ENCODE peak calls at places on chromosomes 6 and 20, in six cellular contexts. J is stomach; F is CD8-positive, alpha-beta memory T cell; P is suprapubic skin; X is pancreas; V is Caco-2. D is an unnamed sample.

GRCh38 chr20:8132632-8133587 is 844 bp downstream of the PLCB1 start:
- DNase-seq in J (peak; percentile 46), F (peak; percentile 53), P (peak; percentile 75), X (peak; percentile 68), V (no peak), D (peak; percentile 42)

GRCh38 chr6:90401933-90402830 is 105.5 kb upstream of the BACH2 start:
- DNase-seq in J (no peak), F (peak; percentile 67), P (no peak), X (no peak), V (no peak), D (no peak)

GRCh38 chr6:107561325-107561724 is 71.4 kb downstream of the SOBP start:
- DNase-seq in J (no peak), F (no peak), P (no peak), X (no peak), V (no peak), D (no peak)

GRCh38 chr6:106626485-106626884 is 2.8 kb downstream of the RTN4IP1 start:
- DNase-seq in J (no peak), F (no peak), P (no peak), X (no peak), V (no peak), D (no peak)

GRCh38 chr6:26198626-26199056 is 111.4 kb downstream of the HFE start:
- DNase-seq in J (no peak), F (no peak), P (no peak), X (no peak), V (no peak), D (no peak)

GRCh38 chr20:40218296-40218955 is 470.6 kb downstream of the MAFB start:
- DNase-seq in J (no peak), F (no peak), P (no peak), X (no peak), V (no peak), D (no peak)

GRCh38 chr6:33949877-33950831 is 146.4 kb upstream of the MLN start:
- DNase-seq in J (no peak), F (no peak), P (no peak), X (no peak), V (no peak), D (no peak)

GRCh38 chr6:37021356-37022129 is 16.1 kb downstream of the FGD2 start:
- DNase-seq in J (no peak), F (peak; percentile 74), P (peak; percentile 41), X (no peak), V (no peak), D (no peak)

GRCh38 chr6:77561768-77562314 is 91.0 kb upstream of the MEI4 start:
- DNase-seq in J (no peak), F (no peak), P (no peak), X (no peak), V (no peak), D (no peak)

GRCh38 chr6:43699564-43700186 is 12.1 kb upstream of the MRPS18A start:
- DNase-seq in J (peak; percentile 74), F (no peak), P (no peak), X (no peak), V (no peak), D (no peak)
- H3K4me1 ChIP-seq in J (peaks cover 85% of the 10 kb centered on the region), F (no peaks in the 10 kb centered on the region), P (peaks cover 39% of the 10 kb centered on the region), X (peaks cover 22% of the 10 kb centered on the region), V (peaks cover 34% of the 10 kb centered on the region), D (peaks cover 59% of the 10 kb centered on the region)

DNA sequence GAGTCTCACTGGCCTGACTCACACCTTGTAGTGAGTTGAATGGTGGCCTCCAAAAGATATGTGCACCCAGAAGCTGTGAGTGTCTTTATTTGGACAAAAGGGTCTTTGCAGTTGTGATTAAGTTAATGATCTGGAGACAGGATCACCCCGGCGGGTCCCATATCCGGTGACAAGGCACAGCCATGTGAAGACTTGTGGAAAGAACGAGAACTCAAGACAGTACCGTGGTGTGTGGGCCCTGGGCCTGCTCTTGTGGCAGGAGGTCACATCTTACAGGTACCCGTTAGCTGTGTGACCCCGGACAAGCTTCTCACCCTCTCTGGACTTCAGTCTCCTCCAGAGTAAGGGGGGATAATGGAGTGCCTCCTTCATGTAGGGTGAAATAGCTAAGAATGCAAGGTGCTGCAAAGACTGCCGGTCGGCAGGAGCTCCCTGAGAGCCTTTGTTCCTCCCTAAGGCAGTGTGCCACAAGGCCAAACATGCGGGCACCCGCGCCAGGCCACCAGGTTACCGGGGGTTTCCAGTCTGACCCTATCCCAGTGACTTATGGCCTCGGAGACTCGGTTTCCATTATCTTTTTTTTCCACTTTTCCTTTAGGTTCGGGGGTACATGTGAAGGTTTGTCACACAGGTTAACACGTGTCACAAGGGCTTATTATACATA is 39.2 kb downstream of the CDH4 start:
- DNase-seq in J (no peak), F (no peak), P (no peak), X (no peak), V (no peak), D (no peak)
- H3K27me3 ChIP-seq in J (peaks cover 43% of the 10 kb centered on the region), F (no peaks in the 10 kb centered on the region), P (peaks cover 3% of the 10 kb centered on the region), X (no peaks in the 10 kb centered on the region), V (no peaks in the 10 kb centered on the region), D (peaks cover 11% of the 10 kb centered on the region)

GRCh38 chr6:167848783-167849182 is 22.1 kb downstream of the AFDN start:
- DNase-seq in J (no peak), F (no peak), P (no peak), X (no peak), V (no peak), D (no peak)

GRCh38 chr6:167846997-167847606 is 20.4 kb downstream of the AFDN start:
- DNase-seq in J (no peak), F (no peak), P (no peak), X (no peak), V (no peak), D (no peak)

GRCh38 chr6:167847936-167848335 is 21.2 kb downstream of the AFDN start:
- DNase-seq in J (no peak), F (no peak), P (no peak), X (no peak), V (no peak), D (no peak)

GRCh38 chr6:167843023-167843422 is 16.3 kb downstream of the AFDN start:
- DNase-seq in J (no peak), F (no peak), P (no peak), X (no peak), V (no peak), D (no peak)

DNA sequence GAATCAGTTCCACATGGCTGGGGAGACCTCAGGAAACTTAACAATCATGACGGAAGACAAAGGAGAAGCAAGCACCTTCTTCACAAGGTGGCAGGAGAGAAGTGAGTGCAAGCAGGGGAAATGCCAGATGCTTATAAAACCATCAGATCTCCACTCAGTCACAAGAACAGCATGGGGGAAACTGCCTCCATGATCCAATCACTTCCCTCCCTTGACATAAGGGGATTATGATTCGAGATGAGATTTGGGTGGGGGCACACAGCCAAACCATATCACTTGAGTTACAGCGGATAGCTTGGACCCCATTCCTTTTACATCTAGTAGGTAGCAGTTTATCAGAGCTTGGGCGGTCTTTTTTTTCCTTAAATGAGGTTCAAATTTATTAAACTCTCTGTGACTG is 19.1 kb downstream of the AFDN start:
- DNase-seq in J (no peak), F (no peak), P (no peak), X (no peak), V (no peak), D (no peak)
- H3K4me1 ChIP-seq in J (peaks cover 64% of the 10 kb centered on the region), F (no peaks in the 10 kb centered on the region), P (peaks cover 14% of the 10 kb centered on the region), X (peaks cover 33% of the 10 kb centered on the region), V (peaks cover 59% of the 10 kb centered on the region), D (peaks cover 3% of the 10 kb centered on the region)

GRCh38 chr20:45462711-45463110 is 6.8 kb upstream of the WFDC2 start:
- DNase-seq in J (no peak), F (no peak), P (no peak), X (no peak), V (no peak), D (no peak)

GRCh38 chr20:45463709-45464108 is 5.8 kb upstream of the WFDC2 start:
- DNase-seq in J (no peak), F (no peak), P (no peak), X (no peak), V (no peak), D (no peak)

GRCh38 chr20:45459606-45460005 is 9.9 kb upstream of the WFDC2 start:
- DNase-seq in J (no peak), F (no peak), P (no peak), X (no peak), V (no peak), D (no peak)

GRCh38 chr20:45463113-45463512 is 6.4 kb upstream of the WFDC2 start:
- DNase-seq in J (no peak), F (no peak), P (no peak), X (no peak), V (no peak), D (no peak)

GRCh38 chr20:45461225-45461624 is 8.3 kb upstream of the WFDC2 start:
- DNase-seq in J (no peak), F (no peak), P (no peak), X (no peak), V (no peak), D (no peak)
- H3K27me3 ChIP-seq in J (peaks cover 3% of the 10 kb centered on the region), F (peaks cover 7% of the 10 kb centered on the region), P (peaks cover 5% of the 10 kb centered on the region), X (no peaks in the 10 kb centered on the region), V (peaks cover 2% of the 10 kb centered on the region), D (no peaks in the 10 kb centered on the region)

GRCh38 chr6:17904491-17905120 is 82.8 kb downstream of the KIF13A start:
- DNase-seq in J (no peak), F (no peak), P (no peak), X (no peak), V (no peak), D (no peak)
- H3K4me1 ChIP-seq in J (peaks cover 43% of the 10 kb centered on the region), F (no peaks in the 10 kb centered on the region), P (peaks cover 28% of the 10 kb centered on the region), X (no peaks in the 10 kb centered on the region), V (peaks cover 6% of the 10 kb centered on the region), D (peaks cover 33% of the 10 kb centered on the region)

GRCh38 chr6:39056191-39056590 is 7.6 kb downstream of the GLP1R start:
- DNase-seq in J (no peak), F (no peak), P (peak; percentile 40), X (no peak), V (no peak), D (no peak)
- H3K27me3 ChIP-seq in J (peaks cover 65% of the 10 kb centered on the region), F (no peaks in the 10 kb centered on the region), P (peaks cover 62% of the 10 kb centered on the region), X (no peaks in the 10 kb centered on the region), V (no peaks in the 10 kb centered on the region), D (no peaks in the 10 kb centered on the region)

DNA sequence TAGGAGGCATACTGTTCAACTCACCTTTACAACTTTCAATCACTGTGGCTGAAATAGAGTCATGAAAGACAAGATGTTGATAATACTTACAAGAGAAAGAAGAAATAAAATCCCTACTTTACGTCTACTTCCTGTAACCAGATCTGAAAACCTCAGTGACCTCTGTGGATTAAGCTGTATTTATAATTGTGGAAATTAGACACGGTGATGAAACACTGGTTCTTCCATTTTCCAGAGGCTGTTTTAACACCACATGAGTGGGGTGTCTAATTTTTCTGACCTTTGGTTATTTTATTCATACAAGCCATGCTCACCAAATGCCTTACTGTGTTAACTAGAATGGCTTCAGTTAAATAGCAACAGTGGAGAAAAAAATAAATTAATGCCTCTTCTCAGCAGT is 58.5 kb upstream of the HIVEP1 start:
- DNase-seq in J (no peak), F (no peak), P (no peak), X (no peak), V (no peak), D (no peak)
- H3K4me1 ChIP-seq in J (no peaks in the 10 kb centered on the region), F (no peaks in the 10 kb centered on the region), P (peaks cover 2% of the 10 kb centered on the region), X (no peaks in the 10 kb centered on the region), V (no peaks in the 10 kb centered on the region), D (no peaks in the 10 kb centered on the region)

GRCh38 chr6:41422156-41422555 is 86.7 kb downstream of the NCR2 start:
- DNase-seq in J (no peak), F (no peak), P (no peak), X (no peak), V (no peak), D (no peak)
- H3K27me3 ChIP-seq in J (peaks cover 18% of the 10 kb centered on the region), F (peaks cover 15% of the 10 kb centered on the region), P (peaks cover 6% of the 10 kb centered on the region), X (no peaks in the 10 kb centered on the region), V (no peaks in the 10 kb centered on the region), D (peaks cover 47% of the 10 kb centered on the region)